ENCODE peak calls at places on chromosome 5, in six cellular contexts. One of them, this sample, is unnamed.

GRCh38 chr5:59003641-59004040 is 420.8 kb downstream of the RAB3C start:
- DNase-seq in PC-3: no peak
- DNase-seq in GM23248: no peak
- DNase-seq in HCT116: no peak
- DNase-seq in GM23338: peak; percentile 68
- DNase-seq in MM.1S: no peak
- DNase-seq in this sample: no peak

GRCh38 chr5:1503301-1504243 is 20.2 kb downstream of the LPCAT1 start:
- DNase-seq in PC-3: no peak
- DNase-seq in GM23248: peak; percentile 20
- DNase-seq in HCT116: no peak
- DNase-seq in GM23338: no peak
- DNase-seq in MM.1S: no peak
- DNase-seq in this sample: no peak

GRCh38 chr5:135072357-135073247 is 38.6 kb upstream of the PITX1 start:
- DNase-seq in PC-3: no peak
- DNase-seq in GM23248: no peak
- DNase-seq in HCT116: no peak
- DNase-seq in GM23338: peak; percentile 72
- DNase-seq in MM.1S: peak; percentile 87
- DNase-seq in this sample: no peak

GRCh38 chr5:68305223-68305865 is 89.8 kb downstream of the PIK3R1 start:
- DNase-seq in PC-3: no peak
- DNase-seq in GM23248: no peak
- DNase-seq in HCT116: no peak
- DNase-seq in GM23338: no peak
- DNase-seq in MM.1S: no peak
- DNase-seq in this sample: no peak

GRCh38 chr5:133295520-133295919 is 243.7 kb downstream of the HSPA4 start:
- DNase-seq in PC-3: no peak
- DNase-seq in GM23248: peak; percentile 30
- DNase-seq in HCT116: no peak
- DNase-seq in GM23338: no peak
- DNase-seq in MM.1S: no peak
- DNase-seq in this sample: no peak

GRCh38 chr5:120329095-120329494 is 135.0 kb upstream of the PRR16 start:
- DNase-seq in PC-3: no peak
- DNase-seq in GM23248: no peak
- DNase-seq in HCT116: no peak
- DNase-seq in GM23338: no peak
- DNase-seq in MM.1S: no peak
- DNase-seq in this sample: no peak

GRCh38 chr5:106241409-106241808 is 1429.3 kb downstream of the EFNA5 start:
- DNase-seq in PC-3: peak; percentile 39
- DNase-seq in GM23248: no peak
- DNase-seq in HCT116: no peak
- DNase-seq in GM23338: no peak
- DNase-seq in MM.1S: no peak
- DNase-seq in this sample: peak; percentile 6

GRCh38 chr5:36240779-36241635 is 718 bp downstream of the NADK2 start:
- DNase-seq in PC-3: peak; percentile 61
- DNase-seq in GM23248: peak; percentile 87
- DNase-seq in HCT116: no peak
- DNase-seq in GM23338: peak; percentile 79
- DNase-seq in MM.1S: peak; percentile 57
- DNase-seq in this sample: peak; percentile 87

GRCh38 chr5:123813251-123813650 is 301.3 kb downstream of the CSNK1G3 start:
- DNase-seq in PC-3: no peak
- DNase-seq in GM23248: no peak
- DNase-seq in HCT116: no peak
- DNase-seq in GM23338: no peak
- DNase-seq in MM.1S: no peak
- DNase-seq in this sample: no peak

GRCh38 chr5:135309391-135310327 is 89.4 kb downstream of the MACROH2A1 start:
- DNase-seq in PC-3: peak; percentile 46
- DNase-seq in GM23248: peak; percentile 59
- DNase-seq in HCT116: no peak
- DNase-seq in GM23338: no peak
- DNase-seq in MM.1S: no peak
- DNase-seq in this sample: peak; percentile 1

GRCh38 chr5:178461426-178461730 is 128.8 kb downstream of the COL23A1 start:
- DNase-seq in PC-3: no peak
- DNase-seq in GM23248: no peak
- DNase-seq in HCT116: no peak
- DNase-seq in GM23338: no peak
- DNase-seq in MM.1S: no peak
- DNase-seq in this sample: no peak

GRCh38 chr5:148147415-148147814 is 20.9 kb upstream of the SPINK14 start:
- DNase-seq in PC-3: peak; percentile 78
- DNase-seq in GM23248: no peak
- DNase-seq in HCT116: no peak
- DNase-seq in GM23338: no peak
- DNase-seq in MM.1S: no peak
- DNase-seq in this sample: peak; percentile 46

GRCh38 chr5:98096155-98096554 is 677.3 kb upstream of the RGMB start:
- DNase-seq in PC-3: peak; percentile 86
- DNase-seq in GM23248: peak; percentile 79
- DNase-seq in HCT116: no peak
- DNase-seq in GM23338: peak; percentile 34
- DNase-seq in MM.1S: no peak
- DNase-seq in this sample: no peak

GRCh38 chr5:115842089-115842881 is 550 bp downstream of the AP3S1 start:
- DNase-seq in PC-3: peak; percentile 54
- DNase-seq in GM23248: peak; percentile 82
- DNase-seq in HCT116: peak; percentile 51
- DNase-seq in GM23338: peak; percentile 75
- DNase-seq in MM.1S: peak; percentile 38
- DNase-seq in this sample: peak; percentile 88

GRCh38 chr5:74402553-74402952 is 238.0 kb downstream of the ENC1 start:
- DNase-seq in PC-3: no peak
- DNase-seq in GM23248: peak; percentile 13
- DNase-seq in HCT116: no peak
- DNase-seq in GM23338: no peak
- DNase-seq in MM.1S: no peak
- DNase-seq in this sample: no peak

GRCh38 chr5:759111-759741 is 25.3 kb downstream of the ZDHHC11B start:
- DNase-seq in PC-3: peak; percentile 57
- DNase-seq in GM23248: peak; percentile 39
- DNase-seq in HCT116: no peak
- DNase-seq in GM23338: peak; percentile 45
- DNase-seq in MM.1S: no peak
- DNase-seq in this sample: peak; percentile 92

GRCh38 chr5:40410939-40411635 is 268.6 kb upstream of the PTGER4 start:
- DNase-seq in PC-3: peak; percentile 97
- DNase-seq in GM23248: peak; percentile 37
- DNase-seq in HCT116: no peak
- DNase-seq in GM23338: no peak
- DNase-seq in MM.1S: no peak
- DNase-seq in this sample: no peak

GRCh38 chr5:86596476-86596875 is 21.3 kb upstream of the COX7C start:
- DNase-seq in PC-3: no peak
- DNase-seq in GM23248: no peak
- DNase-seq in HCT116: no peak
- DNase-seq in GM23338: no peak
- DNase-seq in MM.1S: no peak
- DNase-seq in this sample: no peak

GRCh38 chr5:40046792-40047191 is 622.0 kb upstream of the DAB2 start:
- DNase-seq in PC-3: peak; percentile 93
- DNase-seq in GM23248: peak; percentile 45
- DNase-seq in HCT116: no peak
- DNase-seq in GM23338: no peak
- DNase-seq in MM.1S: no peak
- DNase-seq in this sample: no peak

GRCh38 chr5:125160787-125161502 is 414.5 kb upstream of the ZNF608 start:
- DNase-seq in PC-3: no peak
- DNase-seq in GM23248: no peak
- DNase-seq in HCT116: no peak
- DNase-seq in GM23338: no peak
- DNase-seq in MM.1S: no peak
- DNase-seq in this sample: peak; percentile 16

GRCh38 chr5:77230727-77231469 is 20.4 kb downstream of the PDE8B start:
- DNase-seq in PC-3: peak; percentile 17
- DNase-seq in GM23248: peak; percentile 22
- DNase-seq in HCT116: no peak
- DNase-seq in GM23338: peak; percentile 56
- DNase-seq in MM.1S: no peak
- DNase-seq in this sample: no peak

GRCh38 chr5:74589204-74590056 is 51.1 kb downstream of the ENC1 start:
- DNase-seq in PC-3: no peak
- DNase-seq in GM23248: no peak
- DNase-seq in HCT116: no peak
- DNase-seq in GM23338: no peak
- DNase-seq in MM.1S: no peak
- DNase-seq in this sample: no peak

GRCh38 chr5:139228201-139228796 is 30.1 kb upstream of the SIL1 start:
- DNase-seq in PC-3: no peak
- DNase-seq in GM23248: no peak
- DNase-seq in HCT116: no peak
- DNase-seq in GM23338: no peak
- DNase-seq in MM.1S: no peak
- DNase-seq in this sample: no peak

GRCh38 chr5:139236479-139236878 is 38.3 kb upstream of the SIL1 start:
- DNase-seq in PC-3: no peak
- DNase-seq in GM23248: no peak
- DNase-seq in HCT116: no peak
- DNase-seq in GM23338: no peak
- DNase-seq in MM.1S: no peak
- DNase-seq in this sample: no peak

DNA sequence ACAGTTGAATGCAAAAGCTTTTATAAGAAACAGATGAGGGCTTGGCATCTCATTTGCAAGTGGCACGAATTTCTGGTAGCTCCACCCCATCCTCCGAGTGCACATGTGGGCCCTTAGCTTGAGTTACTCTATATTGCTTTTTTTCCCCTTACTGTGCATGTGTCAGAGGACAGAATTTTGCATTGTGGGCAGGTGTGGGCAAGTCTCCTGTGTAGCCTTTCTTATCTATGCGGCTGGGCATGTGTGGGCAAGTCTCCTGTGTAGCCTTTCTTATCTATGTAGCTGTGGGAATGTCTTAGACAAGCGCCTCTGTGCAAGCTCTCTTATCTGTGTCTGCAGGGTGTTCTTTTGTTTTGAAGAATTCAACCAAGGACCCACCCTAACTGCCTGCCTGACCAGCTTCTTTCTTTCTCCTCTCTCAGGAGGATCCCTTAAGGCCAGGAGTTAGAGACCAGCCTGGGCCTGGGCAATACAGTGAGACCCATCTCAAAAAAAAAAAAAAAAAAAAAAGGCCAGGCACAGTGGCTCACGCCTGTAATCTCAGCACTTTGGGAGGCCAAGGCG is 34.1 kb upstream of the SIL1 start:
- DNase-seq in PC-3: no peak
- DNase-seq in GM23248: peak; percentile 14
- DNase-seq in HCT116: no peak
- DNase-seq in GM23338: no peak
- DNase-seq in MM.1S: peak; percentile 8
- DNase-seq in this sample: peak; percentile 15
- H3K9me2 ChIP-seq in PC-3: no peaks in the 10 kb centered on the region
- H3K9me2 ChIP-seq in GM23248: no peaks in the 10 kb centered on the region
- H3K9me2 ChIP-seq in HCT116: no peaks in the 10 kb centered on the region
- H3K9me2 ChIP-seq in GM23338: no peaks in the 10 kb centered on the region
- H3K9me2 ChIP-seq in MM.1S: no peaks in the 10 kb centered on the region
- H3K9me2 ChIP-seq in this sample: no peaks in the 10 kb centered on the region

DNA sequence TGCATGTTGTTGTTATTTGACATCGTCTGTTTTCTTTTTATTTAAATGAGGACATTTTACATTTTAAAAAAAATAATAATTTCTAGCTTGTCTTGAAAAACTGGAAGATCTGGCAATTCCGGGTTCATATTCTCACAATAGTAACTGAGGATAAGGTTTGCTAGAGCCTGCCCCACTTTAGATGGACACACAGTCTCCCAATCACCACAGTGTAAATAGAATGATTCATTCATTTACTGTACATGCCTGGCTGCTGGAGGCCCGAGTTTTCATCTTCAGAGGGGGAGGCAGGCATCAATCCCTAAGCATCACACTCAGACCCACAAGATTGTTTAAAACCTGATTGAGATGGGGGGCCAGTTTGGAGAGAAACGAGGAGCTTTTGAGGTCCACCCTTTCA is 2039.7 kb upstream of the WWC1 start:
- DNase-seq in PC-3: peak; percentile 3
- DNase-seq in GM23248: no peak
- DNase-seq in HCT116: no peak
- DNase-seq in GM23338: no peak
- DNase-seq in MM.1S: no peak
- DNase-seq in this sample: peak; percentile 11
- TF ChIP-seq EZH2phosphoT487 in PC-3: no peak
- TF ChIP-seq EZH2phosphoT487 in GM23248: no peak
- TF ChIP-seq EZH2phosphoT487 in HCT116: no peak
- TF ChIP-seq EZH2phosphoT487 in GM23338: no peak
- TF ChIP-seq EZH2phosphoT487 in MM.1S: no peak
- TF ChIP-seq EZH2phosphoT487 in this sample: no peak

GRCh38 chr5:6805835-6806234 is 92.6 kb downstream of the TENT4A start:
- DNase-seq in PC-3: no peak
- DNase-seq in GM23248: no peak
- DNase-seq in HCT116: no peak
- DNase-seq in GM23338: no peak
- DNase-seq in MM.1S: no peak
- DNase-seq in this sample: no peak

GRCh38 chr5:6810641-6811405 is 97.6 kb downstream of the TENT4A start:
- DNase-seq in PC-3: no peak
- DNase-seq in GM23248: no peak
- DNase-seq in HCT116: no peak
- DNase-seq in GM23338: no peak
- DNase-seq in MM.1S: no peak
- DNase-seq in this sample: no peak

GRCh38 chr5:6806668-6807067 is 93.4 kb downstream of the TENT4A start:
- DNase-seq in PC-3: no peak
- DNase-seq in GM23248: no peak
- DNase-seq in HCT116: no peak
- DNase-seq in GM23338: no peak
- DNase-seq in MM.1S: no peak
- DNase-seq in this sample: no peak

GRCh38 chr5:6812091-6812490 is 98.9 kb downstream of the TENT4A start:
- DNase-seq in PC-3: no peak
- DNase-seq in GM23248: no peak
- DNase-seq in HCT116: no peak
- DNase-seq in GM23338: no peak
- DNase-seq in MM.1S: no peak
- DNase-seq in this sample: no peak

GRCh38 chr5:6808462-6808861 is 95.2 kb downstream of the TENT4A start:
- DNase-seq in PC-3: no peak
- DNase-seq in GM23248: no peak
- DNase-seq in HCT116: no peak
- DNase-seq in GM23338: no peak
- DNase-seq in MM.1S: no peak
- DNase-seq in this sample: no peak
- TF ChIP-seq EZH2 in PC-3: no peak
- TF ChIP-seq EZH2 in GM23248: no peak
- TF ChIP-seq EZH2 in HCT116: no peak
- TF ChIP-seq EZH2 in GM23338: no peak
- TF ChIP-seq EZH2 in MM.1S: no peak
- TF ChIP-seq EZH2 in this sample: no peak

DNA sequence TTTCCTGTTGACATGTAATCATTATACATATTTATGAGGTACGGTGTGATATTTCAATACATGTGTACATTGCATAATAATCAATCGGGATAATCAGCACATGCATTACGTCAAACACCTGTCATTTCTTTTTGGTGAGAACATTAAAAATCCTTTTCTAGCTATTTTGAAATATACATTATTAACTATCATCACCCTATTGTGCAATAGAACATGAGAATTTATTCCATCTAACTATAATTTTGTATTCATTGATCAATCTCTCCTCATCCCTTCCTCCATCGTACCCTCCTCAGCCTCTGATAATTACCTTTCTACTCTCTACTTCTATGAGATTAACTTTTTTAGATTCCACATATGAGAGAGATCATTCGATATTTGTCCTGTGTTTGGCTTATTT is 170.9 kb upstream of the GHR start:
- DNase-seq in PC-3: no peak
- DNase-seq in GM23248: no peak
- DNase-seq in HCT116: no peak
- DNase-seq in GM23338: no peak
- DNase-seq in MM.1S: no peak
- DNase-seq in this sample: no peak
- H3K9me2 ChIP-seq in PC-3: no peaks in the 10 kb centered on the region
- H3K9me2 ChIP-seq in GM23248: no peaks in the 10 kb centered on the region
- H3K9me2 ChIP-seq in HCT116: no peaks in the 10 kb centered on the region
- H3K9me2 ChIP-seq in GM23338: peaks cover 4% of the 10 kb centered on the region
- H3K9me2 ChIP-seq in MM.1S: no peaks in the 10 kb centered on the region
- H3K9me2 ChIP-seq in this sample: no peaks in the 10 kb centered on the region